ENCODE peak calls at places on chromosomes 16 and 17, in nine cellular contexts. O is IMR-90, G is upper lobe of left lung, I is GM12892, F is Peyer's patch, W is A549, C is body of pancreas, M is breast epithelium, J is K562. V is an unnamed sample.

GRCh38 chr17:8110456-8110804 is 7.9 kb downstream of the ALOXE3 start:
- DNase-seq in O (no peak), G (no peak), I (no peak), F (no peak), W (no peak), C (no peak), M (no peak), J (no peak), V (no peak)

GRCh38 chr16:79215289-79215688 is 385.2 kb downstream of the MAF start:
- DNase-seq in O (no peak), G (no peak), I (no peak), F (no peak), W (no peak), C (no peak), M (no peak), J (no peak), V (no peak)

GRCh38 chr16:9428355-9429005 is 337.0 kb downstream of the HAPSTR1 start:
- DNase-seq in O (no peak), G (no peak), I (no peak), F (no peak), W (no peak), C (no peak), M (no peak), J (no peak), V (no peak)

GRCh38 chr16:79593074-79593531 is 7.4 kb downstream of the MAF start:
- DNase-seq in O (no peak), G (no peak), I (no peak), F (no peak), W (no peak), C (peak; percentile 53), M (no peak), J (no peak), V (no peak)

GRCh38 chr17:57038486-57038885 is 46.6 kb upstream of the AKAP1 start:
- DNase-seq in O (no peak), G (no peak), I (no peak), F (no peak), W (no peak), C (no peak), M (no peak), J (no peak), V (no peak)

GRCh38 chr16:12245088-12245922 is 268.8 kb downstream of the SNX29 start:
- DNase-seq in O (no peak), G (no peak), I (no peak), F (no peak), W (no peak), C (no peak), M (no peak), J (no peak), V (no peak)

GRCh38 chr17:74742153-74742515 is 5.1 kb downstream of the RAB37 start:
- DNase-seq in O (peak; percentile 31), G (peak; percentile 60), I (peak; percentile 60), F (peak; percentile 87), W (no peak), C (no peak), M (no peak), J (no peak), V (no peak)

GRCh38 chr17:1620486-1620885 is 8.1 kb downstream of the SLC43A2 start:
- DNase-seq in O (no peak), G (no peak), I (no peak), F (no peak), W (no peak), C (no peak), M (no peak), J (no peak), V (no peak)

GRCh38 chr17:16181581-16181980 is 33.8 kb downstream of the NCOR1 start:
- DNase-seq in O (no peak), G (no peak), I (no peak), F (no peak), W (no peak), C (no peak), M (no peak), J (no peak), V (no peak)

GRCh38 chr16:87161822-87162676 is 155.1 kb downstream of the C16orf95 start:
- DNase-seq in O (no peak), G (no peak), I (no peak), F (no peak), W (no peak), C (no peak), M (no peak), J (peak; percentile 18), V (no peak)

GRCh38 chr16:23484501-23485256 is 25.6 kb downstream of the GGA2 start:
- DNase-seq in O (no peak), G (no peak), I (no peak), F (no peak), W (no peak), C (no peak), M (no peak), J (no peak), V (no peak)

GRCh38 chr17:14760719-14761425 is 460.0 kb downstream of the HS3ST3B1 start:
- DNase-seq in O (no peak), G (no peak), I (no peak), F (no peak), W (no peak), C (no peak), M (no peak), J (no peak), V (no peak)
- TF ChIP-seq POLR2A in O (no peak), G (no peak), I (no peak), F (no peak), W (no peak), C (no peak), M (no peak), J (no peak), V (no peak)

DNA sequence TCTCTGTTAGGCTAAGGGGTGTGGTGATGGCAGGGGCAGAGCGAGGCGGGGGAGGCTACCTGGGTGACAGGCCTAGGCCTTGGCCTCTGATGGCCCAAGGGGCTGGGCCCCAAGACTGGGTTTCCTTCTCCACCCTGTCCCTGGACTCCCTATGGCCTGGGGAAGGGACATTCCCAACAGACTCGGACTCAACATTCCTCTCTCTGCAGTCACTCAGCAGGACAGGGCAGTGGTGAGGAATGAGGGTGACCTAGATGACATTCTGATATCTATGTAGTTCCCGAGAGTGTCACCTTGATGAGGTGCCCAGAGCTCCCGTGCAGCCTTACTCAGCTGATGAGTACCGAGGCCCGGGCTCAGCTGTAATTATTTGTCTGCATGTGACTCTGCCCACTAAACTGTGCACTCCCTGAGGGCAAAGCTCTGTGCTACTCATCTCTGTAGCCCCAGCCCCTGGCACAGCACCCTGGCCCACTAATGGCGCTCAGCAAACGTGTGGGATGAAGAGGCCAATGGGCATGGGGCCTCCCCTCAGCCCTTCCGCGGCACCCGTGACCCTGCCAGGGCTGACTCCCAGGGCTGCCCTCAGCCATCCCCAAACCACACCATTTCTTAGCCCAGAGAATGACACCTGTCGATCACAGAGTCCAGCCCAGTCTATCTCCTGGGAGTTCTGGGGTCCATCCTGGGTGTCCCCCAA is 2.2 kb downstream of the PLCD3 start:
- DNase-seq in O (peak; percentile 12), G (no peak), I (no peak), F (no peak), W (no peak), C (no peak), M (no peak), J (no peak), V (peak; percentile 78)
- TF ChIP-seq POLR2A in O (no peak), G (no peak), I (no peak), F (no peak), W (no peak), C (no peak), M (no peak), J (no peak), V (no peak)

GRCh38 chr16:177981-178676 is 1.6 kb downstream of the HBA1 start:
- DNase-seq in O (no peak), G (no peak), I (no peak), F (no peak), W (no peak), C (no peak), M (no peak), J (no peak), V (no peak)
- TF ChIP-seq POLR2A in O (no peak), G (no peak), I (no peak), F (no peak), W (no peak), C (no peak), M (no peak), J (peak; percentile 54), V (no peak)

GRCh38 chr16:30961384-30961783 is 3.8 kb downstream of the SETD1A start:
- DNase-seq in O (no peak), G (no peak), I (no peak), F (no peak), W (no peak), C (no peak), M (no peak), J (no peak), V (no peak)

GRCh38 chr16:30958164-30959083 is 870 bp downstream of the SETD1A start:
- DNase-seq in O (peak; percentile 43), G (peak; percentile 43), I (peak; percentile 82), F (peak; percentile 31), W (peak; percentile 80), C (peak; percentile 66), M (no peak), J (peak; percentile 95), V (peak; percentile 78)

GRCh38 chr16:30954993-30955392 is 2.6 kb upstream of the SETD1A start:
- DNase-seq in O (no peak), G (no peak), I (no peak), F (no peak), W (no peak), C (no peak), M (no peak), J (no peak), V (no peak)

GRCh38 chr16:30956601-30957455 is 726 bp upstream of the SETD1A start:
- DNase-seq in O (peak; percentile 81), G (peak; percentile 81), I (peak; percentile 80), F (peak; percentile 77), W (peak; percentile 79), C (peak; percentile 80), M (peak; percentile 57), J (peak; percentile 84), V (peak; percentile 91)

GRCh38 chr16:30957456-30958163 is at the start of gene SETD1A:
- DNase-seq in O (peak; percentile 95), G (peak; percentile 96), I (peak; percentile 97), F (peak; percentile 97), W (peak; percentile 91), C (peak; percentile 98), M (peak; percentile 95), J (peak; percentile 84), V (peak; percentile 91)
- TF ChIP-seq POLR2A in O (no peak), G (peak; percentile 69), I (peak; percentile 46), F (peak; percentile 60), W (peak; percentile 38), C (peak; percentile 25), M (no peak), J (peak; percentile 74), V (peak; percentile 50)